ENCODE peak calls at places on chromosomes 11 and 22, in six cellular contexts. X, E, J, B, M and W are unnamed samples.

GRCh38 chr11:126991596-126991995 is 9.0 kb downstream of the KIRREL3 start:
- DNase-seq in J (no peak), E (no peak), B (no peak), X (no peak), M (no peak), W (no peak)

GRCh38 chr11:45238724-45239123 is 47.4 kb downstream of the SYT13 start:
- DNase-seq in X (no peak), E (peak), B (no peak), J (no peak), M (no peak), W (no peak)

GRCh38 chr11:77669848-77670511 is 32.4 kb upstream of the CLNS1A start:
- DNase-seq in E (peak), X (no peak), M (no peak), B (no peak), J (no peak), W (peak)

GRCh38 chr22:50059185-50059880 is 1.2 kb upstream of the TTLL8 start:
- DNase-seq in X (no peak), B (peak), E (peak), J (peak), M (no peak), W (peak)

GRCh38 chr11:134727204-134727603 is 315.2 kb upstream of the B3GAT1 start:
- DNase-seq in M (no peak), B (no peak), X (no peak), E (no peak), J (peak), W (no peak)

GRCh38 chr11:26842458-26842841 is 120.6 kb upstream of the SLC5A12 start:
- DNase-seq in E (no peak), M (no peak), B (no peak), X (no peak), J (no peak), W (no peak)

GRCh38 chr11:92687724-92688123 is 281.7 kb upstream of the MTNR1B start:
- DNase-seq in B (no peak), E (no peak), J (no peak), X (no peak), M (no peak), W (no peak)

GRCh38 chr22:36823177-36823839 is 6.5 kb upstream of the PVALB start:
- DNase-seq in J (no peak), B (no peak), E (no peak), M (no peak), X (no peak), W (no peak)

GRCh38 chr11:128361451-128362020 is 225.8 kb downstream of the ETS1 start:
- DNase-seq in J (no peak), X (no peak), M (no peak), B (no peak), E (no peak), W (no peak)

GRCh38 chr22:45968003-45968650 is 8.8 kb downstream of the WNT7B start:
- DNase-seq in E (no peak), X (no peak), M (no peak), J (no peak), B (no peak), W (no peak)

GRCh38 chr22:33658775-33659174 is 261.5 kb downstream of the LARGE1 start:
- DNase-seq in J (no peak), X (no peak), B (no peak), M (no peak), E (no peak), W (no peak)

GRCh38 chr22:48268771-48269552 is 1506.5 kb downstream of the TBC1D22A start:
- DNase-seq in M (no peak), E (no peak), X (no peak), J (no peak), B (no peak), W (no peak)

GRCh38 chr11:72760543-72761400 is 8.6 kb upstream of the ARAP1 start:
- DNase-seq in X (no peak), M (no peak), J (no peak), B (no peak), E (no peak), W (no peak)

GRCh38 chr11:81219661-81220060 is 1514.0 kb downstream of the FAM181B start:
- DNase-seq in X (no peak), J (no peak), E (no peak), B (no peak), M (no peak), W (no peak)

GRCh38 chr22:49783926-49784629 is 43.6 kb downstream of the BRD1 start:
- DNase-seq in M (no peak), J (no peak), E (no peak), X (no peak), B (no peak), W (no peak)

GRCh38 chr22:24968066-24968561 is 15.6 kb downstream of the KIAA1671 start:
- DNase-seq in X (peak), M (no peak), J (no peak), E (no peak), B (no peak), W (no peak)

GRCh38 chr11:101354801-101355200 is 225.2 kb upstream of the PGR start:
- DNase-seq in M (no peak), B (no peak), E (no peak), J (no peak), X (no peak), W (no peak)

GRCh38 chr11:126112547-126112946 is 49.9 kb upstream of the CDON start:
- DNase-seq in X (no peak), M (no peak), J (no peak), E (no peak), B (peak), W (no peak)

GRCh38 chr11:1943576-1943975 is 3.6 kb upstream of the MRPL23 start:
- DNase-seq in J (no peak), B (no peak), M (no peak), E (no peak), X (peak), W (no peak)

GRCh38 chr22:38869663-38870062 is 2.4 kb downstream of the CBX6 start:
- DNase-seq in J (no peak), M (no peak), E (no peak), X (no peak), B (no peak), W (no peak)

GRCh38 chr11:57491371-57492061 is 24.0 kb downstream of the SLC43A1 start:
- DNase-seq in X (peak), M (no peak), B (peak), J (peak), E (no peak), W (peak)

GRCh38 chr11:2745511-2745910 is 45.7 kb upstream of the KCNQ1OT1 start:
- DNase-seq in E (no peak), J (no peak), X (no peak), B (no peak), M (no peak), W (no peak)

GRCh38 chr22:20807315-20807752 is 33.4 kb downstream of the SERPIND1 start:
- DNase-seq in M (no peak), X (no peak), J (peak), B (no peak), E (peak), W (no peak)

GRCh38 chr11:105100206-105100605 is 39.4 kb downstream of the CARD18 start:
- DNase-seq in M (no peak), X (no peak), J (no peak), B (no peak), E (no peak), W (no peak)

GRCh38 chr11:8671242-8671641 is 11.2 kb downstream of the TRIM66 start:
- DNase-seq in M (no peak), B (peak), J (no peak), E (no peak), X (peak), W (no peak)

GRCh38 chr11:105910095-105910715 is 111.8 kb downstream of the MSANTD4 start:
- DNase-seq in E (no peak), X (no peak), J (no peak), M (no peak), B (no peak), W (no peak)

GRCh38 chr22:19022755-19023154 is 86.7 kb upstream of the PRODH start:
- DNase-seq in J (peak), E (no peak), X (no peak), B (peak), M (no peak), W (no peak)

GRCh38 chr11:86524603-86525352 is 147.6 kb downstream of the ME3 start:
- DNase-seq in J (no peak), E (peak), M (no peak), X (no peak), B (peak), W (peak)

GRCh38 chr11:30015725-30016449 is 943 bp downstream of the KCNA4 start:
- DNase-seq in X (peak), M (no peak), E (no peak), B (peak), J (no peak), W (no peak)

GRCh38 chr11:64102005-64102738 is 63.7 kb downstream of the MACROD1 start:
- DNase-seq in J (no peak), B (peak), M (no peak), X (no peak), E (no peak), W (no peak)

GRCh38 chr11:112212710-112213109 is 13.5 kb upstream of the PTS start:
- DNase-seq in M (no peak), E (no peak), J (no peak), X (no peak), B (no peak), W (no peak)

GRCh38 chr11:112215621-112216020 is 10.6 kb upstream of the PTS start:
- DNase-seq in J (no peak), B (no peak), X (no peak), E (no peak), M (no peak), W (no peak)

GRCh38 chr11:112212290-112212689 is 13.9 kb upstream of the PTS start:
- DNase-seq in J (no peak), M (no peak), B (no peak), E (no peak), X (no peak), W (no peak)

GRCh38 chr11:112211556-112211955 is 14.7 kb upstream of the PTS start:
- DNase-seq in J (no peak), X (no peak), M (no peak), B (no peak), E (no peak), W (no peak)

GRCh38 chr11:112213753-112214152 is 12.5 kb upstream of the PTS start:
- DNase-seq in M (no peak), B (no peak), X (no peak), E (no peak), J (no peak), W (peak)
- TF ChIP-seq USF2 in M (no peak), B (no peak), X (no peak), E (no peak), J (no peak), W (no peak)

DNA sequence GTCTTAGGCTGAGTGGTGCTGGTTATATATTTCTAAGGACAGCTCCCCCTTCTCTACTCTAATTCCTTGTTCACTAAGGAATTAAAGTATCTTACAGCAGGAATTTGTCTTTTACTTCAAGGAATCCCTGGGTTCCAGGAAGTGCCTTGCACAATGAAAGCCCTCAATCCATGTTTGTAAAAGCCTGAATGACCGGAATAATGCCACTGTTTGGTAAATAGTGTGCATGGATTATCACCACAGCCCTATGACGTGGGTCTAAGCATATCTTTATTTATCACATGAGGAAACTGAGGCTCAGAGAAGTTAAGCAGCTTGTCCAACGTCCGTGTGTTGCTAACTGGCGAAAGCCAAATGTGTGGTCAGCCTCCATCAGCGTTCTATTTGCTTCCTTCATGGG is 135.7 kb upstream of the NAV2 start:
- DNase-seq in B (no peak), M (no peak), J (no peak), X (no peak), E (no peak), W (no peak)
- TF ChIP-seq EP300 in B (no peak), M (no peak), J (no peak), X (no peak), E (no peak), W (no peak)

GRCh38 chr11:12997168-12997567 is 11.9 kb upstream of the RASSF10 start:
- DNase-seq in E (no peak), B (no peak), J (no peak), X (no peak), M (no peak), W (no peak)

GRCh38 chr11:12994476-12994875 is 14.6 kb upstream of the RASSF10 start:
- DNase-seq in X (no peak), B (no peak), J (peak), E (no peak), M (no peak), W (no peak)

GRCh38 chr11:12995823-12996222 is 13.3 kb upstream of the RASSF10 start:
- DNase-seq in J (no peak), X (no peak), B (no peak), M (no peak), E (no peak), W (no peak)

GRCh38 chr11:12993626-12994025 is 15.5 kb upstream of the RASSF10 start:
- DNase-seq in J (no peak), E (no peak), M (no peak), X (no peak), B (no peak), W (no peak)

DNA sequence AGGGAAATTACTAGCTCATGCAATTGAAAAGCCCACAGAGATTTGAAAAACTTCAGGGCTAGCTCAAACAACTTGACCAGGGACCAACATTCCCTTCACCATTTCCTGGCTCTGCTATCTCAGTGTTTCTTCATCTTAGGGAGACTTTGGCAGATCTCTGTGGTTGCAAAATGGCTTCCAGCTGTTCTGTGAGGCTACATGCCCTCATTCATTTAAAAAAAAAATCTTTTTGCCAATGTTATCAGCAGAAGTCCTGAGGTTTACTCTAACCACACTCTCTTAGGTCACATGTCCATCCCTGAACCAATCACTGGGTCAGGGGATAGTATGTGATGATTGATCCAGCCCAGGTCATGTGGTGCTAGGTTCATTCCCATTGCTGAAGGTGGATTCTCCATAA is 13.9 kb upstream of the RASSF10 start:
- DNase-seq in J (peak), X (no peak), M (no peak), E (no peak), B (no peak), W (no peak)
- TF ChIP-seq USF2 in J (peak), X (no peak), M (no peak), E (peak), B (no peak), W (no peak)

DNA sequence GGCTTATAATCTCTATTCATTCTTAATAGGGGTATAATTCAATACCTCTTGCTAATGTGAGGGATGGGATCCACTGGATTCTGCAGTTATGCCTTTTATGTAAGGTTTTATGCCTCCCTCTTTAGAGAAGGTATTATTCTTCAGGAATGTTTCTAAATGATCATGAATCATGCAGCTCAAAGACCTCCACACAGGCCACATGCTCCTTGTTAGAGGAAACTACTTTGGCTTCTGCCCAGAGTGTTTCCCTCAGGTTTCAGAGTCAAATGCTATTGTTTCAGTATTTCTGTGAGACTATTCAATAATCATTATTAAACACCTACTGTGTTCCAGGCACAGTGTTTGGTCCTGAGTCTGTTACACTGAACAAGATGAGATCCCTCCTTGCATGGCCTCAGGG is 115.9 kb downstream of the RAB38 start:
- DNase-seq in E (no peak), B (no peak), X (no peak), J (no peak), M (no peak), W (no peak)
- TF ChIP-seq EP300 in E (no peak), B (no peak), X (no peak), J (no peak), M (no peak), W (no peak)

GRCh38 chr22:44225812-44226211 is 45.1 kb downstream of the PARVG start:
- DNase-seq in B (no peak), E (no peak), X (no peak), J (no peak), M (no peak), W (no peak)

GRCh38 chr22:44220727-44221680 is 40.3 kb downstream of the PARVG start:
- DNase-seq in J (no peak), X (peak), E (no peak), M (no peak), B (no peak), W (no peak)

GRCh38 chr22:44225091-44225689 is 44.5 kb downstream of the PARVG start:
- DNase-seq in B (no peak), E (no peak), J (no peak), X (peak), M (no peak), W (no peak)

GRCh38 chr22:44221710-44222475 is 41.2 kb downstream of the PARVG start:
- DNase-seq in X (peak), J (no peak), E (no peak), M (no peak), B (no peak), W (no peak)

DNA sequence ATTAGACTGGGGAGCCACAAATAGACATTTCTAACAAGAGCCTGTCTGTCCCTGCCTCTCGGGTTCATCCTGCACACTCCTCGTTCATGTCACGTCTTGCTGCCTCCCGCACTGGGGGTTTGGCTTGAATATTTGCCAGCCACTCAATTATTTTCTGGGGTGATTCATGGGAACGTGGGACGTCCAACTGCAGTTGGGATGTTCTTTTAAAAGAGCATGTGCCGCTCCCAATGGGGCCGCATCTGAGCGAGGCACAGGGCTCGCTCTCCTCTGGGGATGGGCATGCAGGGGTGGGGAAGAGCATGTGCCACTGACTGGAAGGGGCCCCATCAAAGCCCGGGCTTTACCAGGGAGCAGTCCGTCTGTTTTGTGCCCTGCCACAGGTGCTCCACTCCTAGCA is 43.4 kb downstream of the PARVG start:
- DNase-seq in E (no peak), J (no peak), B (no peak), X (peak), M (no peak), W (no peak)
- TF ChIP-seq USF2 in E (no peak), J (no peak), B (no peak), X (no peak), M (no peak), W (no peak)

GRCh38 chr11:75280227-75280671 is 39.7 kb downstream of the TPBGL start:
- DNase-seq in X (peak), B (peak), M (peak), E (peak), J (peak), W (peak)
- TF ChIP-seq EP300 in X (no peak), B (no peak), M (no peak), E (no peak), J (no peak), W (no peak)

GRCh38 chr11:122317337-122317736 is 201.3 kb upstream of the BLID start:
- DNase-seq in B (no peak), J (no peak), M (no peak), X (no peak), E (no peak), W (no peak)
- TF ChIP-seq USF2 in B (no peak), J (no peak), M (no peak), X (no peak), E (no peak), W (no peak)

GRCh38 chr11:38481391-38481790 is 1883.4 kb upstream of the RAG2 start:
- DNase-seq in B (no peak), X (no peak), M (no peak), E (no peak), J (no peak), W (no peak)
- TF ChIP-seq EP300 in B (no peak), X (no peak), M (no peak), E (no peak), J (no peak), W (no peak)

GRCh38 chr11:70332567-70332966 is 62.1 kb downstream of the PPFIA1 start:
- DNase-seq in M (no peak), B (no peak), E (no peak), X (no peak), J (no peak), W (no peak)

GRCh38 chr11:70335511-70335910 is 62.8 kb upstream of the CTTN start:
- DNase-seq in M (no peak), B (no peak), J (peak), E (no peak), X (no peak), W (no peak)

GRCh38 chr11:70331901-70332300 is 61.4 kb downstream of the PPFIA1 start:
- DNase-seq in X (no peak), M (no peak), E (no peak), B (no peak), J (no peak), W (no peak)

GRCh38 chr11:70334351-70334995 is 63.9 kb upstream of the CTTN start:
- DNase-seq in J (no peak), B (no peak), X (no peak), E (no peak), M (no peak), W (no peak)

DNA sequence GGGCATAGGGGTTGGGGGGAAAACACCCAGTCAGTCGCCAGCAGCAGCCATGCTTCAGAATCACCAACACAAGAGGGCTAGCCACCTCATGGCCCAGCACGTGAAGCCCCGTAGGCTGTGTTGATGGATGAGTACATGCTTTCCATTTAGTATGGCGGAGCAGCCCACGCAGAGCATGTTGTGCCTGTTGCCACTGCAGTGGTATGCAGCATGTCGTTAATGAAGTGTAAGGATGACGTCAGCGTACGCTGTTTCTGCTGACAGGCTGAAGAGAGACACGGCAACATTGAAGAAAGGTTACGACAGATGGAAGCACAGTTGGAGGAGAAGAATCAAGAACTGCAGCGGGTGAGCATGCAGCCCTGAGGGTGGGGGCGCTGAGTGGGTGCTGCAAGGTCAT is 62.7 kb downstream of the PPFIA1 start:
- DNase-seq in J (no peak), E (no peak), X (no peak), B (no peak), M (no peak), W (no peak)
- TF ChIP-seq USF2 in J (no peak), E (no peak), X (no peak), B (no peak), M (no peak), W (no peak)

GRCh38 chr11:31601635-31602282 is 92.2 kb downstream of the ELP4 start:
- DNase-seq in J (no peak), B (no peak), E (no peak), M (no peak), X (no peak), W (no peak)
- TF ChIP-seq EP300 in J (no peak), B (no peak), E (no peak), M (no peak), X (no peak), W (no peak)